ENCODE peak calls at places on chromosomes 7 and 10, in nine cellular contexts. One of them, this sample, is unnamed.

GRCh38 chr10:18162021-18162631 is 21.9 kb downstream of the CACNB2 start:
- DNase-seq in aorta: no peak
- DNase-seq in SHP77: no peak
- DNase-seq in NCI-H1092: no peak
- DNase-seq in C1 segment of cervical spinal cord: no peak
- DNase-seq in activated CD4-positive, alpha-beta memory T cell treated with anti-CD3 and anti-CD28 coated beads, Interleukin-2, amount 10 ng/mL, durations not matched to agents 7 days and 5 days: no peak
- DNase-seq in thoracic aorta: no peak
- DNase-seq in G401: no peak
- DNase-seq in EL: no peak
- DNase-seq in this sample: no peak

GRCh38 chr7:883029-884021 is 7.0 kb downstream of the GET4 start:
- DNase-seq in aorta: peak
- DNase-seq in SHP77: peak
- DNase-seq in NCI-H1092: no peak
- DNase-seq in C1 segment of cervical spinal cord: no peak
- DNase-seq in activated CD4-positive, alpha-beta memory T cell treated with anti-CD3 and anti-CD28 coated beads, Interleukin-2, amount 10 ng/mL, durations not matched to agents 7 days and 5 days: no peak
- DNase-seq in thoracic aorta: no peak
- DNase-seq in G401: peak
- DNase-seq in EL: no peak
- DNase-seq in this sample: no peak

GRCh38 chr7:92228100-92228499 is 17.6 kb downstream of the KRIT1 start:
- DNase-seq in aorta: no peak
- DNase-seq in SHP77: no peak
- DNase-seq in NCI-H1092: no peak
- DNase-seq in C1 segment of cervical spinal cord: no peak
- DNase-seq in activated CD4-positive, alpha-beta memory T cell treated with anti-CD3 and anti-CD28 coated beads, Interleukin-2, amount 10 ng/mL, durations not matched to agents 7 days and 5 days: no peak
- DNase-seq in thoracic aorta: no peak
- DNase-seq in G401: no peak
- DNase-seq in EL: no peak
- DNase-seq in this sample: no peak

GRCh38 chr7:40043164-40043563 is 91.3 kb downstream of the MPLKIP start:
- DNase-seq in aorta: no peak
- DNase-seq in SHP77: no peak
- DNase-seq in NCI-H1092: no peak
- DNase-seq in C1 segment of cervical spinal cord: no peak
- DNase-seq in activated CD4-positive, alpha-beta memory T cell treated with anti-CD3 and anti-CD28 coated beads, Interleukin-2, amount 10 ng/mL, durations not matched to agents 7 days and 5 days: no peak
- DNase-seq in thoracic aorta: no peak
- DNase-seq in G401: no peak
- DNase-seq in EL: no peak
- DNase-seq in this sample: no peak

GRCh38 chr10:103353281-103353680 is 2.3 kb upstream of the PCGF6 start:
- DNase-seq in aorta: no peak
- DNase-seq in SHP77: no peak
- DNase-seq in NCI-H1092: no peak
- DNase-seq in C1 segment of cervical spinal cord: no peak
- DNase-seq in activated CD4-positive, alpha-beta memory T cell treated with anti-CD3 and anti-CD28 coated beads, Interleukin-2, amount 10 ng/mL, durations not matched to agents 7 days and 5 days: no peak
- DNase-seq in thoracic aorta: no peak
- DNase-seq in G401: no peak
- DNase-seq in EL: no peak
- DNase-seq in this sample: no peak

GRCh38 chr7:149868638-149869290 is 5.0 kb upstream of the ATP6V0E2 start:
- DNase-seq in aorta: no peak
- DNase-seq in SHP77: no peak
- DNase-seq in NCI-H1092: no peak
- DNase-seq in C1 segment of cervical spinal cord: no peak
- DNase-seq in activated CD4-positive, alpha-beta memory T cell treated with anti-CD3 and anti-CD28 coated beads, Interleukin-2, amount 10 ng/mL, durations not matched to agents 7 days and 5 days: no peak
- DNase-seq in thoracic aorta: no peak
- DNase-seq in G401: peak
- DNase-seq in EL: no peak
- DNase-seq in this sample: no peak

GRCh38 chr10:45253183-45253914 is 62.1 kb downstream of the OR13A1 start:
- DNase-seq in aorta: no peak
- DNase-seq in SHP77: no peak
- DNase-seq in NCI-H1092: no peak
- DNase-seq in C1 segment of cervical spinal cord: no peak
- DNase-seq in activated CD4-positive, alpha-beta memory T cell treated with anti-CD3 and anti-CD28 coated beads, Interleukin-2, amount 10 ng/mL, durations not matched to agents 7 days and 5 days: no peak
- DNase-seq in thoracic aorta: no peak
- DNase-seq in G401: no peak
- DNase-seq in EL: no peak
- DNase-seq in this sample: peak

GRCh38 chr10:78893217-78893616 is 175.5 kb upstream of the ZMIZ1 start:
- DNase-seq in aorta: no peak
- DNase-seq in SHP77: no peak
- DNase-seq in NCI-H1092: no peak
- DNase-seq in C1 segment of cervical spinal cord: no peak
- DNase-seq in activated CD4-positive, alpha-beta memory T cell treated with anti-CD3 and anti-CD28 coated beads, Interleukin-2, amount 10 ng/mL, durations not matched to agents 7 days and 5 days: no peak
- DNase-seq in thoracic aorta: no peak
- DNase-seq in G401: no peak
- DNase-seq in EL: no peak
- DNase-seq in this sample: no peak

GRCh38 chr10:70699659-70700174 is 27.4 kb downstream of the ADAMTS14 start:
- DNase-seq in aorta: no peak
- DNase-seq in SHP77: no peak
- DNase-seq in NCI-H1092: no peak
- DNase-seq in C1 segment of cervical spinal cord: no peak
- DNase-seq in activated CD4-positive, alpha-beta memory T cell treated with anti-CD3 and anti-CD28 coated beads, Interleukin-2, amount 10 ng/mL, durations not matched to agents 7 days and 5 days: no peak
- DNase-seq in thoracic aorta: no peak
- DNase-seq in G401: no peak
- DNase-seq in EL: peak
- DNase-seq in this sample: no peak

GRCh38 chr7:157675427-157675930 is 338.7 kb downstream of the DNAJB6 start:
- DNase-seq in aorta: peak
- DNase-seq in SHP77: no peak
- DNase-seq in NCI-H1092: no peak
- DNase-seq in C1 segment of cervical spinal cord: no peak
- DNase-seq in activated CD4-positive, alpha-beta memory T cell treated with anti-CD3 and anti-CD28 coated beads, Interleukin-2, amount 10 ng/mL, durations not matched to agents 7 days and 5 days: no peak
- DNase-seq in thoracic aorta: no peak
- DNase-seq in G401: no peak
- DNase-seq in EL: no peak
- DNase-seq in this sample: no peak

GRCh38 chr7:158111906-158112570 is 475.6 kb downstream of the PTPRN2 start:
- DNase-seq in aorta: peak
- DNase-seq in SHP77: no peak
- DNase-seq in NCI-H1092: no peak
- DNase-seq in C1 segment of cervical spinal cord: no peak
- DNase-seq in activated CD4-positive, alpha-beta memory T cell treated with anti-CD3 and anti-CD28 coated beads, Interleukin-2, amount 10 ng/mL, durations not matched to agents 7 days and 5 days: no peak
- DNase-seq in thoracic aorta: no peak
- DNase-seq in G401: no peak
- DNase-seq in EL: no peak
- DNase-seq in this sample: no peak

GRCh38 chr10:119104653-119105024 is 726 bp downstream of the DENND10 start:
- DNase-seq in aorta: peak
- DNase-seq in SHP77: no peak
- DNase-seq in NCI-H1092: no peak
- DNase-seq in C1 segment of cervical spinal cord: no peak
- DNase-seq in activated CD4-positive, alpha-beta memory T cell treated with anti-CD3 and anti-CD28 coated beads, Interleukin-2, amount 10 ng/mL, durations not matched to agents 7 days and 5 days: no peak
- DNase-seq in thoracic aorta: no peak
- DNase-seq in G401: peak
- DNase-seq in EL: peak
- DNase-seq in this sample: peak

GRCh38 chr7:108109216-108109908 is 20.8 kb downstream of the LAMB4 start:
- DNase-seq in aorta: no peak
- DNase-seq in SHP77: no peak
- DNase-seq in NCI-H1092: peak
- DNase-seq in C1 segment of cervical spinal cord: no peak
- DNase-seq in activated CD4-positive, alpha-beta memory T cell treated with anti-CD3 and anti-CD28 coated beads, Interleukin-2, amount 10 ng/mL, durations not matched to agents 7 days and 5 days: no peak
- DNase-seq in thoracic aorta: no peak
- DNase-seq in G401: peak
- DNase-seq in EL: no peak
- DNase-seq in this sample: peak

GRCh38 chr7:99365318-99366141 is 9.0 kb upstream of the ARPC1B start:
- DNase-seq in aorta: peak
- DNase-seq in SHP77: no peak
- DNase-seq in NCI-H1092: no peak
- DNase-seq in C1 segment of cervical spinal cord: no peak
- DNase-seq in activated CD4-positive, alpha-beta memory T cell treated with anti-CD3 and anti-CD28 coated beads, Interleukin-2, amount 10 ng/mL, durations not matched to agents 7 days and 5 days: peak
- DNase-seq in thoracic aorta: no peak
- DNase-seq in G401: peak
- DNase-seq in EL: no peak
- DNase-seq in this sample: peak

GRCh38 chr10:84178387-84178697 is 4.7 kb downstream of the GPR15LG start:
- DNase-seq in aorta: no peak
- DNase-seq in SHP77: no peak
- DNase-seq in NCI-H1092: no peak
- DNase-seq in C1 segment of cervical spinal cord: no peak
- DNase-seq in activated CD4-positive, alpha-beta memory T cell treated with anti-CD3 and anti-CD28 coated beads, Interleukin-2, amount 10 ng/mL, durations not matched to agents 7 days and 5 days: no peak
- DNase-seq in thoracic aorta: no peak
- DNase-seq in G401: no peak
- DNase-seq in EL: no peak
- DNase-seq in this sample: no peak